ENCODE peak calls at places on chromosome 9, in seven cellular contexts. P is neural progenitor cell, I is IMR-90, G is fibroblast of lung, B is GM23338, F is mesenchymal stem cell, A is OCI-LY7. Z is an unnamed sample.

GRCh38 chr9:31715250-31715649 is 669.2 kb upstream of the ACO1 start:
- DNase-seq in P (peak), I (no peak), G (no peak), B (no peak), F (no peak), A (no peak), Z (no peak)

GRCh38 chr9:127424669-127424986 is 446 bp downstream of the ZNF79 start:
- DNase-seq in P (no peak), I (no peak), G (no peak), B (no peak), F (no peak), A (peak), Z (no peak)

GRCh38 chr9:92001244-92001643 is 51.2 kb upstream of the ROR2 start:
- DNase-seq in P (no peak), I (peak), G (no peak), B (no peak), F (peak), A (no peak), Z (no peak)

GRCh38 chr9:14203366-14204056 is 110.4 kb downstream of the NFIB start:
- DNase-seq in P (no peak), I (no peak), G (peak), B (no peak), F (no peak), A (no peak), Z (no peak)

GRCh38 chr9:4371108-4371507 is 71.2 kb upstream of the GLIS3 start:
- DNase-seq in P (peak), I (peak), G (peak), B (no peak), F (peak), A (no peak), Z (peak)

GRCh38 chr9:32939576-32939975 is 61.9 kb downstream of the APTX start:
- DNase-seq in P (no peak), I (no peak), G (no peak), B (no peak), F (no peak), A (no peak), Z (no peak)

GRCh38 chr9:133955821-133956411 is 36.2 kb downstream of the VAV2 start:
- DNase-seq in P (peak), I (peak), G (peak), B (peak), F (peak), A (peak), Z (peak)

GRCh38 chr9:70170151-70170795 is 88.5 kb upstream of the SMC5 start:
- DNase-seq in P (no peak), I (no peak), G (no peak), B (no peak), F (no peak), A (no peak), Z (no peak)

GRCh38 chr9:88075966-88076285 is 62.3 kb downstream of the SPATA31C2 start:
- DNase-seq in P (no peak), I (no peak), G (no peak), B (no peak), F (no peak), A (no peak), Z (no peak)

GRCh38 chr9:3868012-3868411 is 342.2 kb upstream of the RFX3 start:
- DNase-seq in P (no peak), I (peak), G (no peak), B (no peak), F (peak), A (no peak), Z (peak)

GRCh38 chr9:79565245-79565644 is 6.5 kb upstream of the TLE4 start:
- DNase-seq in P (no peak), I (peak), G (no peak), B (no peak), F (no peak), A (peak), Z (no peak)

GRCh38 chr9:127557998-127558546 is 54.0 kb upstream of the STXBP1 start:
- DNase-seq in P (no peak), I (no peak), G (peak), B (no peak), F (no peak), A (no peak), Z (peak)

GRCh38 chr9:112378441-112379176 is 1.3 kb upstream of the HSDL2 start:
- DNase-seq in P (no peak), I (no peak), G (no peak), B (no peak), F (peak), A (no peak), Z (peak)
- H3K4me2 ChIP-seq in P (peak), I (peak), G (peak), B (peak), F (peak), A (peak), Z (peak)

GRCh38 chr9:132742821-132743311 is 72.6 kb downstream of the GTF3C4 start:
- DNase-seq in P (no peak), I (no peak), G (no peak), B (peak), F (no peak), A (no peak), Z (no peak)

GRCh38 chr9:132745911-132746709 is 75.8 kb downstream of the GTF3C4 start:
- DNase-seq in P (no peak), I (no peak), G (no peak), B (no peak), F (no peak), A (no peak), Z (no peak)

GRCh38 chr9:132748450-132748849 is 78.2 kb downstream of the GTF3C4 start:
- DNase-seq in P (no peak), I (peak), G (no peak), B (no peak), F (no peak), A (no peak), Z (no peak)

GRCh38 chr9:132743886-132744544 is 73.8 kb downstream of the GTF3C4 start:
- DNase-seq in P (peak), I (no peak), G (no peak), B (peak), F (no peak), A (no peak), Z (no peak)

GRCh38 chr9:132744881-132745761 is 74.9 kb downstream of the GTF3C4 start:
- DNase-seq in P (peak), I (no peak), G (no peak), B (peak), F (peak), A (no peak), Z (no peak)
- H3K4me2 ChIP-seq in P (peak), I (no peak), G (no peak), B (peak), F (no peak), A (no peak), Z (no peak)

DNA sequence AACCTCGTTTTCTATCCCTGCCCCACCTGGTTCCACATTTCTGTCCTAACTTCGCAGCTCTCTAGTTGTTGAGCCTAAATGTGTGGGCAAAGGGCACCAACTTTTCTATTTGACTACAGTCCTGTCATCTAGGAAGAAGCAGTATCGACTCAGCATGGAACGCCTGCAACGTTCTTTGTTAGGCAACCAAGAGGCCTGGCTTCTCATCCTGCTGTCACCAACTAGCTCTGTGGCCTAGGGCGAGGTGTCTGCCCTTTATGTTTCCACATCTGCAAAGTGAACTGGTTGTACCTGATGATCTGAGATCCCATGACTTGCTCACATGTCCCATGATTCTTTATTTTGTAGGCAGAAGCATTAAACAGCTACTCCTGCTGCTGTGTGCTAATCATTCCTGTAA is 248.9 kb downstream of the ADAMTSL1 start:
- DNase-seq in P (no peak), I (no peak), G (no peak), B (no peak), F (no peak), A (no peak), Z (no peak)
- H3K4me2 ChIP-seq in P (no peak), I (no peak), G (no peak), B (no peak), F (no peak), A (no peak), Z (no peak)

DNA sequence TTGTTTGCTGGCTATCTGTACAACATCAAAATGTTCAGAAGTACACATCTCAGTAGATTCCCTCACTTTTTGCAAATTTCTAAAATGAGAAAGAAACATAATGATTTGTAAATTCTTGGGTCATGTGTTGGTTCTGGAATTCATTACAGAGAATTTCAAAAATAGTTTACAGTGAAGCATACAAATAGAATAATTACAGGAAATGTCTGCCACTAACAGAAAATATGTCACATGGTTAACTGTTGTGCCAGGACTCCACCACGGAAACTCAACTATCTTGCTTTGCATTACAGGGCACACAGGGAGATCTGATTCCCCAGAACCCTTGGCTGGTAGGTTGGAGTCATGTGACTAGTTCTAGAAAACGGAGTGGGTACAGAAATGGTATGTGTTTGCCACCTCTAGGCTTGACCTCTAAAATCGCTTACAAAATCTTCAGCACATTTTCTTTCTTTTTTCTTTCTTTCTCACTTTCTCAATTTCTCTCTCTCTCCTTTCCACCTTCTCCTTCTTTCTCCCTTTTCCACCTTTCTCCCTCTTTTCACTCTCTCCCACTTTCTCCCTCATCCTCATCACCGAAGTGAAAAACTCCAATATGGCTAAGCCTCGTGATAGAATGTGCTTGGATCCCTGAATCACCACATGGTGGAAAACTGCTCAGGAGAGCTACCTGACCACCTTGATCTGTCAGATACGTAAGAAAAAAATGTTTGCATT is 32.4 kb downstream of the RASEF start:
- DNase-seq in P (no peak), I (no peak), G (no peak), B (no peak), F (no peak), A (no peak), Z (no peak)
- H3K4me2 ChIP-seq in P (no peak), I (no peak), G (no peak), B (no peak), F (no peak), A (no peak), Z (no peak)

GRCh38 chr9:13082796-13083195 is 196.7 kb downstream of the MPDZ start:
- DNase-seq in P (no peak), I (no peak), G (no peak), B (no peak), F (no peak), A (no peak), Z (no peak)
- H3K4me2 ChIP-seq in P (no peak), I (no peak), G (no peak), B (no peak), F (no peak), A (no peak), Z (no peak)

Z was measured in osteoblast.